ENCODE peak calls at places on chromosomes 3 and 15, in eight cellular contexts. P, E, X, L, M, F, W and G are unnamed samples. For H3K4me1, the result is how much of the 10 kb centered on the place peaks cover.

GRCh38 chr3:183428140-183429023 is at the start of gene MCF2L2:
- DNase-seq in F (peak), M (peak), P (peak), X (peak), L (peak), E (peak), W (no peak), G (peak)

GRCh38 chr3:38029400-38030125 is at the start of gene PLCD1:
- DNase-seq in X (peak), P (peak), E (no peak), M (peak), W (peak), F (peak), L (peak), G (peak)

GRCh38 chr3:117618462-117618861 is 908.9 kb downstream of the TUSC7 start:
- DNase-seq in L (no peak), W (no peak), P (no peak), M (no peak), E (no peak), F (no peak), X (no peak), G (no peak)

GRCh38 chr15:43317566-43318184 is 12.7 kb downstream of the LCMT2 start:
- DNase-seq in F (no peak), P (no peak), W (no peak), L (no peak), M (no peak), E (no peak), X (no peak), G (no peak)

GRCh38 chr3:195906865-195907729 is 1.3 kb downstream of the TNK2 start:
- DNase-seq in X (peak), L (peak), E (no peak), F (no peak), W (peak), P (no peak), M (no peak), G (peak)

GRCh38 chr3:130699765-130700164 is 46.9 kb downstream of the PIK3R4 start:
- DNase-seq in X (peak), W (no peak), M (no peak), L (no peak), P (peak), E (peak), F (no peak), G (no peak)

GRCh38 chr15:99863527-99864198 is 130.4 kb upstream of the LYSMD4 start:
- DNase-seq in F (no peak), L (no peak), W (no peak), P (no peak), X (no peak), E (no peak), M (no peak), G (no peak)

GRCh38 chr3:139307072-139307491 is 36.7 kb upstream of the MRPS22 start:
- DNase-seq in M (no peak), E (no peak), X (no peak), P (no peak), F (no peak), L (no peak), W (no peak), G (no peak)

GRCh38 chr3:111592941-111593340 is 2.2 kb downstream of the ZBED2 start:
- DNase-seq in X (no peak), L (no peak), P (no peak), E (no peak), F (no peak), W (no peak), M (no peak), G (no peak)

GRCh38 chr3:14125193-14126016 is 553 bp downstream of the TMEM43 start:
- DNase-seq in X (peak), L (peak), E (peak), P (peak), W (no peak), M (peak), F (peak), G (peak)

GRCh38 chr3:146065573-146066006 is 95.4 kb downstream of the PLOD2 start:
- DNase-seq in M (no peak), P (no peak), X (peak), L (no peak), F (no peak), E (peak), W (no peak), G (no peak)

GRCh38 chr3:71102111-71103039 is 481.2 kb downstream of the FOXP1 start:
- DNase-seq in M (no peak), L (no peak), X (no peak), W (no peak), F (no peak), E (no peak), P (no peak), G (no peak)

DNA sequence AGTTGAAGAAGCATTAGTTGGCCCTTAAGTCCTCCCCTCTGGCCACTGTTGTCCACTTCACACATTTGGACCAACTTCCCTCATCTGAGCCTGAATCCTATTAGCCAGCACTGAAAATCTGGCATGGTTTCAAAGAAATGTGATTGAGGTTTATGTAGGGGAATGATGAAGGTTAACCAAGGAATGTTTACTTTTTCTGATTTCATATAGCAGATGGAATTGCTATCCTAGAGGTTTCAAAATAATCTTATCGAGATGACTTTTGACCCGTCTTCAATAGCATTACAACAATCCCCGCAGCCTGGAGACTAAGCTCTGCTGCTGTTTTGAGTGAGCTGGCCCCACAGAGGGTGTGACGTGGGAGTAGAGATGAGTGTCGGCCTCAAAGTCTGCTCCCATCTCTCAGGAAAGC is 200.8 kb upstream of the IL12A start:
- DNase-seq in E (no peak), M (no peak), W (no peak), X (no peak), L (no peak), P (no peak), F (no peak), G (no peak)
- H3K4me1 ChIP-seq in E (under half), M (half or more), W (under half), X (under half), L (under half), P (under half), F (under half), G (under half)

GRCh38 chr3:72379500-72380187 is 468.6 kb downstream of the SHQ1 start:
- DNase-seq in X (no peak), F (no peak), P (no peak), M (no peak), W (no peak), E (no peak), L (no peak), G (no peak)
- H3K4me1 ChIP-seq in X (under half), F (under half), P (under half), M (under half), W (under half), E (under half), L (under half), G (under half)

DNA sequence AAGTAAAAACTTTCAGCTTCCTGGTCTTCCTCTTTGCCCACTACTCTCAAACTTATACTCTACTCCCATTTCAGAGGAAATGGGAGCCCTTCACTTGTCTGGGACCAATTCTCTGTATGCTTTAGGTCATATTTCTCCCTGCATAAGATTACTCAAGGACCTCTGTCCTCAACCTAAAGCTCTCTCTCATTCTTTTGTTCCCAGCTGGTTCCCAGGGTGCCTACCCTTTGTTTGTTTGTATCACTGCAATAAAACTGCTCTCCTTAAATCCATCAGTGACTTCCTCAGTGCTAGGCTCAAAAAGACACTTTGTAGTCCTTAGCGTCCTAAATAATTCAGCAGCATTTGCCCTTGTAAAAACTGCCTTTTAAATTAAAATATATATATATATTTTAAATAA is 2.9 kb downstream of the NGRN start:
- DNase-seq in M (no peak), F (no peak), L (no peak), X (no peak), P (no peak), E (no peak), W (no peak), G (no peak)
- H3K4me1 ChIP-seq in M (under half), F (under half), L (half or more), X (half or more), P (under half), E (under half), W (half or more), G (under half)

GRCh38 chr3:152280539-152280938 is 11.8 kb downstream of the MBNL1 start:
- DNase-seq in E (no peak), F (no peak), P (no peak), M (no peak), X (no peak), W (no peak), L (no peak), G (no peak)
- H3K4me1 ChIP-seq in E (half or more), F (under half), P (under half), M (under half), X (half or more), W (half or more), L (half or more), G (under half)